ENCODE peak calls at places on chromosomes 16 and 17, in ten cellular contexts. X, F, D, R, H, K, W, G, Z and U are unnamed samples.

GRCh38 chr17:74297941-74298340 is 23.9 kb downstream of the DNAI2 start:
- DNase-seq in F (no peak), X (no peak), H (no peak), G (no peak), D (no peak), W (peak), R (no peak), Z (peak), K (no peak), U (no peak)

GRCh38 chr16:49558451-49558850 is 184.8 kb downstream of the C16orf78 start:
- DNase-seq in G (no peak), R (no peak), W (no peak), D (no peak), X (no peak), K (no peak), Z (no peak), H (no peak), F (no peak), U (no peak)

GRCh38 chr17:6940186-6940649 is 55.6 kb upstream of the ALOX12 start:
- DNase-seq in K (no peak), Z (no peak), G (no peak), H (no peak), W (peak), D (no peak), X (no peak), R (no peak), F (peak), U (no peak)

GRCh38 chr17:5097101-5097834 is 14.4 kb downstream of the ZNF232 start:
- DNase-seq in R (no peak), X (peak), H (no peak), F (peak), Z (no peak), K (peak), G (no peak), D (no peak), W (peak), U (no peak)

GRCh38 chr16:79764415-79765149 is 164.0 kb upstream of the MAF start:
- DNase-seq in D (no peak), H (no peak), K (no peak), R (no peak), F (no peak), W (no peak), X (no peak), G (no peak), Z (no peak), U (no peak)

GRCh38 chr16:19102187-19102872 is 11.4 kb upstream of the ITPRIPL2 start:
- DNase-seq in G (no peak), D (no peak), Z (peak), K (no peak), R (no peak), H (no peak), X (no peak), F (no peak), W (no peak), U (no peak)

GRCh38 chr17:57927048-57927723 is 28.0 kb downstream of the CUEDC1 start:
- DNase-seq in D (no peak), R (no peak), F (peak), Z (peak), G (no peak), H (peak), K (peak), X (no peak), W (no peak), U (no peak)

GRCh38 chr17:76265624-76266243 is 586 bp downstream of the UBALD2 start:
- DNase-seq in Z (peak), W (peak), K (peak), H (peak), D (no peak), G (no peak), X (peak), R (no peak), F (peak), U (no peak)

GRCh38 chr17:38637951-38638350 is 32.2 kb upstream of the SRCIN1 start:
- DNase-seq in W (no peak), H (no peak), K (no peak), D (no peak), R (no peak), Z (no peak), X (no peak), G (no peak), F (no peak), U (no peak)

GRCh38 chr16:1443980-1444729 is at the start of gene CCDC154:
- DNase-seq in K (no peak), W (no peak), Z (no peak), R (no peak), H (no peak), G (no peak), X (no peak), D (no peak), F (no peak), U (no peak)

GRCh38 chr17:79800325-79801155 is 3.7 kb upstream of the CBX8 start:
- DNase-seq in X (no peak), D (no peak), R (no peak), F (no peak), H (no peak), G (no peak), K (peak), Z (peak), W (peak), U (no peak)

GRCh38 chr16:11497329-11497805 is 89.4 kb downstream of the LITAF start:
- DNase-seq in R (peak), W (peak), H (peak), G (no peak), K (peak), Z (peak), D (no peak), X (peak), F (peak), U (no peak)